ENCODE peak calls at places on chromosomes 5 and 9, in five cellular contexts. One of them, this sample, is unnamed.

GRCh38 chr5:174325441-174325840 is 279.9 kb downstream of the NSG2 start:
- DNase-seq in GM23338: no peak
- DNase-seq in GM10248: no peak
- DNase-seq in skeletal muscle cell: no peak
- DNase-seq in HTR-8/SVneo: no peak
- DNase-seq in this sample: no peak

GRCh38 chr9:111524731-111525055 is 286 bp upstream of the ZNF483 start:
- DNase-seq in skeletal muscle cell: no peak
- DNase-seq in GM23338: no peak
- DNase-seq in GM10248: no peak
- DNase-seq in HTR-8/SVneo: no peak
- DNase-seq in this sample: no peak

GRCh38 chr9:89808076-89808701 is 203.4 kb downstream of the GADD45G start:
- DNase-seq in GM23338: peak; percentile 43
- DNase-seq in HTR-8/SVneo: no peak
- DNase-seq in skeletal muscle cell: peak; percentile 9
- DNase-seq in GM10248: no peak
- DNase-seq in this sample: no peak

GRCh38 chr9:114469091-114469853 is 36.0 kb downstream of the WHRN start:
- DNase-seq in HTR-8/SVneo: no peak
- DNase-seq in GM10248: no peak
- DNase-seq in skeletal muscle cell: no peak
- DNase-seq in GM23338: no peak
- DNase-seq in this sample: no peak

GRCh38 chr5:168486136-168486879 is at the start of gene RARS1:
- DNase-seq in GM23338: peak; percentile 97
- DNase-seq in GM10248: peak; percentile 96
- DNase-seq in skeletal muscle cell: peak; percentile 80
- DNase-seq in HTR-8/SVneo: peak; percentile 95
- DNase-seq in this sample: peak; percentile 71

GRCh38 chr5:98989723-98990122 is 60.9 kb upstream of the CHD1 start:
- DNase-seq in skeletal muscle cell: no peak
- DNase-seq in HTR-8/SVneo: no peak
- DNase-seq in GM23338: no peak
- DNase-seq in GM10248: no peak
- DNase-seq in this sample: no peak

GRCh38 chr9:15837079-15837679 is 284.3 kb downstream of the CCDC171 start:
- DNase-seq in HTR-8/SVneo: peak; percentile 23
- DNase-seq in GM23338: peak; percentile 80
- DNase-seq in skeletal muscle cell: peak; percentile 5
- DNase-seq in GM10248: peak; percentile 38
- DNase-seq in this sample: peak; percentile 34

GRCh38 chr5:62007457-62007856 is 298.5 kb upstream of the KIF2A start:
- DNase-seq in skeletal muscle cell: no peak
- DNase-seq in HTR-8/SVneo: no peak
- DNase-seq in GM10248: no peak
- DNase-seq in GM23338: no peak
- DNase-seq in this sample: no peak

GRCh38 chr5:176743136-176743827 is 67.1 kb upstream of the UNC5A start:
- DNase-seq in skeletal muscle cell: no peak
- DNase-seq in HTR-8/SVneo: no peak
- DNase-seq in GM10248: peak; percentile 14
- DNase-seq in GM23338: peak; percentile 67
- DNase-seq in this sample: no peak

GRCh38 chr5:57450991-57451876 is 31.4 kb downstream of the ACTBL2 start:
- DNase-seq in GM23338: no peak
- DNase-seq in GM10248: no peak
- DNase-seq in HTR-8/SVneo: no peak
- DNase-seq in skeletal muscle cell: no peak
- DNase-seq in this sample: peak; percentile 52

GRCh38 chr9:132768932-132769894 is 98.9 kb downstream of the GTF3C4 start:
- DNase-seq in skeletal muscle cell: no peak
- DNase-seq in GM10248: peak; percentile 74
- DNase-seq in GM23338: peak; percentile 92
- DNase-seq in HTR-8/SVneo: peak; percentile 39
- DNase-seq in this sample: no peak

GRCh38 chr5:153559926-153560325 is 69.5 kb downstream of the GRIA1 start:
- DNase-seq in HTR-8/SVneo: no peak
- DNase-seq in GM23338: no peak
- DNase-seq in skeletal muscle cell: no peak
- DNase-seq in GM10248: no peak
- DNase-seq in this sample: no peak

GRCh38 chr9:89427621-89428221 is 70.2 kb downstream of the SEMA4D start:
- DNase-seq in skeletal muscle cell: no peak
- DNase-seq in GM23338: no peak
- DNase-seq in GM10248: peak; percentile 65
- DNase-seq in HTR-8/SVneo: no peak
- DNase-seq in this sample: no peak

GRCh38 chr5:97636766-97637165 is 453.7 kb upstream of the RIOK2 start:
- DNase-seq in skeletal muscle cell: no peak
- DNase-seq in HTR-8/SVneo: no peak
- DNase-seq in GM10248: no peak
- DNase-seq in GM23338: no peak
- DNase-seq in this sample: no peak

GRCh38 chr9:134066546-134066922 is 1.3 kb downstream of the BRD3 start:
- DNase-seq in HTR-8/SVneo: no peak
- DNase-seq in skeletal muscle cell: no peak
- DNase-seq in GM10248: no peak
- DNase-seq in GM23338: no peak
- DNase-seq in this sample: no peak

GRCh38 chr9:102669220-102669619 is 325.9 kb upstream of the CYLC2 start:
- DNase-seq in skeletal muscle cell: no peak
- DNase-seq in HTR-8/SVneo: no peak
- DNase-seq in GM23338: no peak
- DNase-seq in GM10248: no peak
- DNase-seq in this sample: no peak

GRCh38 chr5:143220748-143221211 is 182.7 kb downstream of the NR3C1 start:
- DNase-seq in GM10248: no peak
- DNase-seq in HTR-8/SVneo: no peak
- DNase-seq in GM23338: no peak
- DNase-seq in skeletal muscle cell: no peak
- DNase-seq in this sample: no peak

GRCh38 chr5:36396640-36397039 is 94.9 kb upstream of the RANBP3L start:
- DNase-seq in GM10248: no peak
- DNase-seq in GM23338: no peak
- DNase-seq in skeletal muscle cell: no peak
- DNase-seq in HTR-8/SVneo: no peak
- DNase-seq in this sample: no peak